ENCODE peak calls at places on chromosomes 11 and 22, in five cellular contexts. G is sigmoid colon, I is lower lobe of right lung, T is A549, F is uterus. Z is an unnamed sample. For H3K4me1, the result is how much of the 10 kb centered on the place peaks cover.

GRCh38 chr11:105923252-105923651 is 98.8 kb downstream of the MSANTD4 start:
- DNase-seq in G (no peak), I (no peak), F (no peak), T (no peak), Z (no peak)

GRCh38 chr11:74442601-74443000 is 24.7 kb downstream of the KCNE3 start:
- DNase-seq in F (no peak), T (no peak), G (no peak), I (no peak), Z (no peak)

GRCh38 chr11:62575837-62576236 is 2.1 kb upstream of the EEF1G start:
- DNase-seq in F (no peak), G (no peak), T (no peak), I (no peak), Z (no peak)

GRCh38 chr22:19070397-19071169 is 51.6 kb downstream of the DGCR2 start:
- DNase-seq in T (no peak), G (peak), F (no peak), I (no peak), Z (no peak)

GRCh38 chr11:102530558-102530957 is at the start of gene MMP7:
- DNase-seq in G (no peak), F (no peak), I (no peak), T (peak), Z (no peak)

GRCh38 chr11:75768909-75769771 is 562 bp downstream of the DGAT2 start:
- DNase-seq in F (no peak), I (no peak), T (peak), G (peak), Z (no peak)

GRCh38 chr22:42427211-42427610 is 5.0 kb downstream of the NFAM1 start:
- DNase-seq in T (no peak), I (no peak), F (no peak), G (no peak), Z (no peak)

GRCh38 chr11:130518164-130518563 is 69.7 kb downstream of the ADAMTS15 start:
- DNase-seq in F (no peak), G (no peak), T (no peak), I (no peak), Z (no peak)

GRCh38 chr11:251550-251949 is 14.8 kb downstream of the PSMD13 start:
- DNase-seq in G (no peak), T (no peak), I (no peak), F (no peak), Z (no peak)
- TF ChIP-seq CTCF in G (no peak), T (no peak), I (no peak), F (no peak), Z (no peak)

DNA sequence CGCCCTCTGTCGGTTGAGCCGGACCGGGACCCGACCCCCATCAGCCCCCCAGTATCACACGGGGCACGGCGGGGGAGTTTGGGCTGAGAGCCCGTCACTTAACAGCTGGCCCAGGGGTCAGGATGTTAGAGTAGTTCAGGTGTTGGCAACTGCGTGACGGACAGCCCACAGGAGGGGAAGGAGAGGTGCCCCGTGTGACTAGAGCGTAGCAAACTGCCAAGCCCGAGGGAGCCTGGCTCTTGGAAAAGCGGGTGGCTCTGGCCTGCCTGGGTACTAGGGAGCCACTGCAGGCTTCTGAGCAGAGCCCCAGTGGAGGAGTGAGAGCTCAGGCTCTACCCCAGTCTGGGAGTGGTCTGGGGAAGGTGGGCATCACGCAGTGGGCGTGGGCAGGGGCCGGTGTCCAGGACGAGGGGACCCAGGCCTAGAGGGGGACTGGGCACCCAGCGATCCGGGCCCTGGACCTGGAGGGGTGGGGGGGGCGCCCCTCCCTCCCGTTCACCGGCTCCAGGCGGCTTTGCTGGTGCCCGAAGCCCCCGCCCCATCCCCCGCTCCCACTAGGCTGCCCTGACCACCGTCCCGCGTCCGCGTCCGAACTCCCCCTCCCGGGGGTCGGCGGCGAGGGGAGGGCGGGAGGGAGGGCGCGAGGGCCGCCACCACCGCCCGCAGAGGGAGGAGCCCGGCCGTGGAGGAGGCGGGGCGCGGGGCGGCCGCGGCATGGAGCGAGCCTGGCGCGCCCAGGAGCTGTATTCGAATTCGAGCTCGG is 24.4 kb downstream of the SHANK3 start:
- DNase-seq in G (peak), F (no peak), I (peak), T (peak), Z (no peak)
- H3K4me3 ChIP-seq in G (peak), F (peak), I (peak), T (peak), Z (peak)

DNA sequence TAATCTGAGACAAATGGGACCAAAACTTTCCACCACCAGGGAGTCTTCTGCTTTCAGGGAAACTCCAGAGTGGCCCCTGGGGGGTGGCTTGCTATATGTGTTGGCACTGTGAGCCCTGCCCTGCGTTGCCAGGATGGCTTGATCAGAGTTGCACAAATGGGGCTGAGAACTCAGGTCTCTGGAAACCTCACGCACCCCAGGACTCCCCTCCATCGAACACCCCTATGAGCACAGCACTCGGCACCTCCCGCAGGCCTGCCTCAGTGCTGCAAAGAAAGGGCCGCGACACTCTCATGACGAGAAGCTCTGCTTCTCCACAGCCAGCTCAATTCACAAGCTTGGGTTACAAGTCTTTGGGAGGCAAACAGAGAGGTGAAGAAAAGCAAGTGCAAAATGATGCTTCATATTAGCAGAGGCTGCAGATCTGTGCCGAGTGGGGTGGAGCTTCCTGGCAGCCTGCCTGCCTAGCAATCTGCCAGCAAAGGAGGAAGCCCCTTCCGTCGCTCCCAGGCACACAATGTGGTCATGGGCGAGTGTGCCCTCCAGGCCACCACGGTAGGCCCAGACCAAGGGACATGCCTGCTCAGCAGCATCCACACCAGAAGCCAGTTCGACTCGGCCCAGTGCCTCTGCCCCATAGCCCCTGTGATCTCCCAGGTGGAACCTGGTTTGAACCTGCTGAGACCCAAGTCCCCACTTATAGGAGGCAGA is 55.7 kb downstream of the MYH9 start:
- DNase-seq in F (peak), I (peak), T (peak), G (peak), Z (no peak)
- H3K4me1 ChIP-seq in F (half or more), I (half or more), T (half or more), G (half or more), Z (half or more)

GRCh38 chr22:21650280-21650679 is 8.2 kb downstream of the SDF2L1 start:
- DNase-seq in T (no peak), I (no peak), F (no peak), G (no peak), Z (no peak)
- TF ChIP-seq CTCF in T (no peak), I (no peak), F (no peak), G (no peak), Z (no peak)

GRCh38 chr11:73216466-73216865 is 1.6 kb upstream of the P2RY2 start:
- DNase-seq in T (no peak), G (no peak), I (no peak), F (no peak), Z (no peak)
- H3K4me3 ChIP-seq in T (no peak), G (no peak), I (no peak), F (no peak), Z (no peak)

DNA sequence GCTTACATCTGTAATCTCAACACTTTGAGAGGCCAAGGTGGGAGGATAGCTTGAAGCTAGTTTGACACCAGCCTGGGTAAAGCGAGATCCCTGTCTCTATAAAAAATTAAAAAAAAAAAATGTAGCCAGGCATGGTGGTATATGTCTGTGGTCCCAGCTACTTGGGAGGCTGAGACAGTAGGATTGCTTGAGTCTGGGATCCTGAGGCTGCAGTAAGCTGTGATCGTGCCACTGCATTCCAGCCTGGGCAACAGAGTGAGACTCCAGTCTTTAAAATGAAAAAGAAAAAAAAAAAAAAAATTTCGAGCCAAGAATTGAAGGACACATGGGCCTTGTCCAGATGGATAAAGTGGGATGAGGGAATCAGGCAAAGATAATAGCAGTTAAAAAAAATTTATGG is 62.5 kb downstream of the MTMR3 start:
- DNase-seq in I (no peak), T (no peak), G (no peak), F (no peak), Z (no peak)
- H3K4me1 ChIP-seq in I (under half), T (under half), G (half or more), F (under half), Z (half or more)

Z was measured in esophagus muscularis mucosa.